ENCODE peak calls at places on chromosomes 7 and 10, in six cellular contexts. Y, E, M, T, F and L are unnamed samples.

GRCh38 chr10:59865101-59865500 is 41.3 kb downstream of the CCDC6 start:
- DNase-seq in Y (no peak), E (peak), M (peak), T (peak), F (peak), L (no peak)

GRCh38 chr10:72080042-72081035 is 8.0 kb downstream of the SPOCK2 start:
- DNase-seq in Y (no peak), E (no peak), M (no peak), T (no peak), F (no peak), L (peak)

GRCh38 chr10:72164617-72165016 is 51.2 kb upstream of the ANAPC16 start:
- DNase-seq in Y (no peak), E (no peak), M (peak), T (no peak), F (no peak), L (no peak)

GRCh38 chr7:43130347-43130746 is 17.9 kb downstream of the HECW1 start:
- DNase-seq in Y (no peak), E (no peak), M (no peak), T (no peak), F (no peak), L (no peak)

GRCh38 chr10:43282881-43283280 is 16.0 kb upstream of the RASGEF1A start:
- DNase-seq in Y (no peak), E (peak), M (peak), T (no peak), F (no peak), L (peak)

GRCh38 chr7:23462846-23463245 is 7.4 kb downstream of the IGF2BP3 start:
- DNase-seq in Y (no peak), E (peak), M (peak), T (peak), F (no peak), L (no peak)

GRCh38 chr7:37853468-37853867 is 5.1 kb downstream of the NME8 start:
- DNase-seq in Y (no peak), E (peak), M (peak), T (no peak), F (peak), L (peak)

GRCh38 chr10:6579904-6580278 is at the start of gene PRKCQ:
- DNase-seq in Y (no peak), E (peak), M (no peak), T (no peak), F (peak), L (no peak)

GRCh38 chr10:130042386-130042785 is 68.2 kb downstream of the C10orf143 start:
- DNase-seq in Y (no peak), E (no peak), M (no peak), T (no peak), F (no peak), L (no peak)

GRCh38 chr7:2357165-2357564 is 2.5 kb downstream of the EIF3B start:
- DNase-seq in Y (no peak), E (peak), M (peak), T (no peak), F (no peak), L (no peak)

GRCh38 chr7:133794490-133794889 is 332.6 kb upstream of the LRGUK start:
- DNase-seq in Y (no peak), E (no peak), M (no peak), T (peak), F (no peak), L (no peak)

GRCh38 chr7:69663911-69664310 is 65.6 kb downstream of the AUTS2 start:
- DNase-seq in Y (no peak), E (no peak), M (no peak), T (no peak), F (no peak), L (no peak)

GRCh38 chr7:17557305-17557704 is 258.9 kb downstream of the AHR start:
- DNase-seq in Y (no peak), E (peak), M (peak), T (no peak), F (no peak), L (no peak)

GRCh38 chr7:133561361-133561760 is 308.5 kb downstream of the EXOC4 start:
- DNase-seq in Y (no peak), E (peak), M (no peak), T (no peak), F (no peak), L (no peak)

GRCh38 chr7:14436878-14437277 is 447.4 kb upstream of the ETV1 start:
- DNase-seq in Y (no peak), E (no peak), M (no peak), T (no peak), F (no peak), L (no peak)

GRCh38 chr7:87918740-87919139 is 15.3 kb upstream of the ADAM22 start:
- DNase-seq in Y (no peak), E (peak), M (peak), T (no peak), F (no peak), L (no peak)

GRCh38 chr7:157881062-157881771 is 544.4 kb downstream of the DNAJB6 start:
- DNase-seq in Y (no peak), E (no peak), M (no peak), T (no peak), F (no peak), L (no peak)

GRCh38 chr10:130013938-130014733 is 50.1 kb upstream of the EBF3 start:
- DNase-seq in Y (no peak), E (no peak), M (no peak), T (no peak), F (no peak), L (peak)

GRCh38 chr7:102273749-102274712 is 12.6 kb upstream of the SH2B2 start:
- DNase-seq in Y (no peak), E (peak), M (peak), T (no peak), F (no peak), L (no peak)

GRCh38 chr7:139776486-139777303 is 1.1 kb downstream of the HIPK2 start:
- DNase-seq in Y (peak), E (no peak), M (peak), T (no peak), F (peak), L (peak)

GRCh38 chr10:87771871-87772500 is 46.0 kb downstream of the ATAD1 start:
- DNase-seq in Y (no peak), E (peak), M (peak), T (no peak), F (no peak), L (no peak)

GRCh38 chr10:21943633-21944265 is 59.8 kb downstream of the DNAJC1 start:
- DNase-seq in Y (no peak), E (no peak), M (no peak), T (no peak), F (no peak), L (no peak)

GRCh38 chr10:131226831-131227740 is 84.4 kb downstream of the TCERG1L start:
- DNase-seq in Y (no peak), E (no peak), M (no peak), T (no peak), F (no peak), L (no peak)

GRCh38 chr7:83111391-83111790 is 51.3 kb downstream of the PCLO start:
- DNase-seq in Y (no peak), E (no peak), M (no peak), T (no peak), F (no peak), L (no peak)

GRCh38 chr10:68598978-68599753 is 39.0 kb downstream of the TET1 start:
- DNase-seq in Y (no peak), E (peak), M (peak), T (peak), F (peak), L (peak)

GRCh38 chr10:23015021-23015707 is 80.2 kb upstream of the MSRB2 start:
- DNase-seq in Y (peak), E (no peak), M (no peak), T (no peak), F (no peak), L (no peak)
- H3K4me3 ChIP-seq in Y (no peak), E (no peak), M (no peak), T (no peak), F (no peak), L (no peak)

GRCh38 chr7:5572439-5572838 is 148.8 kb upstream of the TNRC18 start:
- DNase-seq in Y (no peak), E (no peak), M (no peak), T (no peak), F (no peak), L (no peak)

GRCh38 chr7:5578441-5579024 is 154.9 kb upstream of the TNRC18 start:
- DNase-seq in Y (no peak), E (no peak), M (no peak), T (no peak), F (no peak), L (no peak)

GRCh38 chr7:5574770-5575269 is 151.2 kb upstream of the TNRC18 start:
- DNase-seq in Y (no peak), E (no peak), M (no peak), T (no peak), F (no peak), L (peak)
- H3K4me3 ChIP-seq in Y (no peak), E (no peak), M (no peak), T (no peak), F (no peak), L (no peak)

GRCh38 chr7:98293265-98293664 is 11.8 kb downstream of the BRI3 start:
- DNase-seq in Y (no peak), E (no peak), M (no peak), T (no peak), F (no peak), L (no peak)
- H3K4me3 ChIP-seq in Y (no peak), E (no peak), M (no peak), T (no peak), F (no peak), L (no peak)

GRCh38 chr10:44977287-44978212 is 1.1 kb downstream of the DEPP1 start:
- DNase-seq in Y (no peak), E (no peak), M (no peak), T (no peak), F (peak), L (no peak)

GRCh38 chr10:44980309-44981171 is 1.9 kb upstream of the DEPP1 start:
- DNase-seq in Y (no peak), E (peak), M (peak), T (no peak), F (no peak), L (peak)

GRCh38 chr10:44979281-44980181 is 922 bp upstream of the DEPP1 start:
- DNase-seq in Y (no peak), E (peak), M (peak), T (peak), F (peak), L (no peak)

GRCh38 chr10:44978213-44978569 is 418 bp downstream of the DEPP1 start:
- DNase-seq in Y (no peak), E (no peak), M (no peak), T (no peak), F (no peak), L (no peak)

DNA sequence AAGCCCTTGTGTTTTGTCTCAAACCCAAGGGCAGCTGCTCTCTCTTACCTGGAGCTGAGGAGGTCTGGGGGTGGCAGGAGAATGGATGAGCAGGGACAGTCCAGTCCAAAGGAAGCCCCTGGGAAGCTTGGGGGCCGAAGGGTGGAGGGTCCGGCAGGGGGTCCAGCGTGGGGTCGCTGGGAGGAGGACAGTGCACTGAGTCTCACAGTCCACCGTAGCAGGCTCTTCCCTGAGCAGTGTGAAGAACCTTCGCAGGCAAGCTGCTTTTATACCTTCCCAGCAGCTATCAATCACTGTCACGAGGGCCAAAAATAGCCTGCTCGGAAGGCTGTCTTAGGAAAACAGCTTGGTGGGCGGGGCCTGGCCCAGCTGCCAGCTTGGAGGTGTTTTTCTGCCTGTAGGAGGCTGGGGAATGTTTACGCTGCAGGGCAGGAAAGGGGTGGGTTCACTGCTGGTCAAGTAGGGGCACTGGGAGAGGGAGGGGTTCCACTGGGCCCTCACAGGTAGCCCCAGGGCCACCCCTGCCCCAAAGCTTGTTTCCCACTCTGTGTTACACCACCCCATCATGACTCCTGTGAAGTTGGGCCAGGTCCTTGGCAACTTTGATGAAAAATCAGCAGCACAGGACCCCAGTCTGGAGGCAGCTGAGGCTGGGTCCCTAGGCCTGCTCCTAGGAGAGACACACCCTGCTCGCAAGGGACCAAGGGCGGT is at the start of gene DEPP1:
- DNase-seq in Y (no peak), E (peak), M (peak), T (peak), F (peak), L (peak)
- H3K4me3 ChIP-seq in Y (peak), E (no peak), M (peak), T (peak), F (peak), L (no peak)

DNA sequence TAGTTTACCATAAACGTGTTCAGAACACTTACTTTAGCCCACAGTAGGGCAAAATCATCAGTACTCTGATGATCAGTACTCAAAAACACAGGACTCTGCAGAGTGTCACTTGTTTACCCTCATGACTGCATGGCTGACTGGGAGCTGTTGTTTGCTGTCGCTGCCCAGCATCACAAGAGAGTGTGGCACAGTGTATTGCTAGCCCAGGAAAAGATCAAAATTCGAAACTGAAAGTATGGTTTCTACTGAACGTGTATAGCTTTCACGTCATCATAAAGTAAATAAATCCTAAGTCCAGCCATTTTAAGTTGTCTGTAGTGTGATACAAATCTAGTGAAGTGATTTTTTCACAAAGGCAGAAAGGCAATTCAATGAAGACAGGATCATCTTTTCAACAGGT is 184.6 kb downstream of the RAMP3 start:
- DNase-seq in Y (no peak), E (no peak), M (no peak), T (no peak), F (no peak), L (no peak)
- H3K4me3 ChIP-seq in Y (no peak), E (no peak), M (no peak), T (no peak), F (no peak), L (no peak)